ENCODE peak calls at places on chromosomes 2 and 18, in four cellular contexts. One of them, this sample, is unnamed.
A peak's percentile ranks its signal among the peaks of the same experiment; 100 is the strongest.

GRCh38 chr2:85089464-85090072 is 43.6 kb upstream of the TCF7L1 start:
- DNase-seq in Peyer's patch: no peak
- DNase-seq in natural killer cell: no peak
- DNase-seq in BE2C: no peak
- DNase-seq in this sample: no peak

GRCh38 chr2:74577448-74577847 is 22.9 kb downstream of the DOK1 start:
- DNase-seq in natural killer cell: no peak
- DNase-seq in BE2C: no peak
- DNase-seq in Peyer's patch: no peak
- DNase-seq in this sample: no peak

GRCh38 chr2:40373093-40373492 is 78.8 kb downstream of the SLC8A1 start:
- DNase-seq in Peyer's patch: no peak
- DNase-seq in natural killer cell: no peak
- DNase-seq in BE2C: no peak
- DNase-seq in this sample: no peak

GRCh38 chr2:16165518-16166326 is 225.4 kb downstream of the MYCN start:
- DNase-seq in BE2C: peak; percentile 99
- DNase-seq in Peyer's patch: no peak
- DNase-seq in natural killer cell: no peak
- DNase-seq in this sample: no peak

GRCh38 chr18:79744625-79745024 is 53.1 kb upstream of the KCNG2 start:
- DNase-seq in Peyer's patch: no peak
- DNase-seq in BE2C: no peak
- DNase-seq in natural killer cell: no peak
- DNase-seq in this sample: no peak

GRCh38 chr2:109129356-109129920 is 433 bp downstream of the SH3RF3 start:
- DNase-seq in natural killer cell: no peak
- DNase-seq in BE2C: no peak
- DNase-seq in Peyer's patch: no peak
- DNase-seq in this sample: peak; percentile 23

GRCh38 chr2:201680743-201681142 is 17.7 kb downstream of the MPP4 start:
- DNase-seq in BE2C: peak; percentile 40
- DNase-seq in Peyer's patch: no peak
- DNase-seq in natural killer cell: no peak
- DNase-seq in this sample: no peak

GRCh38 chr2:51350100-51350499 is 318.2 kb upstream of the NRXN1 start:
- DNase-seq in Peyer's patch: no peak
- DNase-seq in natural killer cell: no peak
- DNase-seq in BE2C: no peak
- DNase-seq in this sample: no peak

GRCh38 chr2:226873051-226873620 is 37.3 kb downstream of the RHBDD1 start:
- DNase-seq in Peyer's patch: no peak
- DNase-seq in natural killer cell: no peak
- DNase-seq in BE2C: no peak
- DNase-seq in this sample: no peak

GRCh38 chr18:2036136-2036535 is 535.2 kb downstream of the METTL4 start:
- DNase-seq in Peyer's patch: no peak
- DNase-seq in BE2C: no peak
- DNase-seq in natural killer cell: no peak
- DNase-seq in this sample: no peak

GRCh38 chr2:37573818-37574388 is 97.5 kb downstream of the CDC42EP3 start:
- DNase-seq in Peyer's patch: no peak
- DNase-seq in BE2C: no peak
- DNase-seq in natural killer cell: no peak
- DNase-seq in this sample: no peak

GRCh38 chr2:112540906-112541305 is 1.4 kb upstream of the POLR1B start:
- DNase-seq in BE2C: no peak
- DNase-seq in natural killer cell: no peak
- DNase-seq in Peyer's patch: no peak
- DNase-seq in this sample: no peak

GRCh38 chr2:217797170-217797569 is 205.6 kb downstream of the TNS1 start:
- DNase-seq in Peyer's patch: no peak
- DNase-seq in natural killer cell: no peak
- DNase-seq in BE2C: no peak
- DNase-seq in this sample: no peak

GRCh38 chr18:9557250-9557943 is 57.0 kb downstream of the PPP4R1 start:
- DNase-seq in BE2C: no peak
- DNase-seq in Peyer's patch: no peak
- DNase-seq in natural killer cell: no peak
- DNase-seq in this sample: no peak

GRCh38 chr2:73837847-73838585 is 9.3 kb downstream of the STAMBP start:
- DNase-seq in BE2C: no peak
- DNase-seq in Peyer's patch: no peak
- DNase-seq in natural killer cell: no peak
- DNase-seq in this sample: no peak

GRCh38 chr2:236644067-236644466 is 74.4 kb downstream of the ACKR3 start:
- DNase-seq in BE2C: no peak
- DNase-seq in natural killer cell: no peak
- DNase-seq in Peyer's patch: no peak
- DNase-seq in this sample: no peak

GRCh38 chr2:116269040-116269439 is 1545.5 kb upstream of the DDX18 start:
- DNase-seq in Peyer's patch: no peak
- DNase-seq in natural killer cell: no peak
- DNase-seq in BE2C: no peak
- DNase-seq in this sample: no peak

GRCh38 chr2:1321297-1321696 is 92.0 kb upstream of the TPO start:
- DNase-seq in BE2C: no peak
- DNase-seq in natural killer cell: no peak
- DNase-seq in Peyer's patch: no peak
- DNase-seq in this sample: no peak

GRCh38 chr2:203706403-203706802 is at the start of gene CD28:
- DNase-seq in natural killer cell: peak; percentile 82
- DNase-seq in BE2C: no peak
- DNase-seq in Peyer's patch: peak; percentile 82
- DNase-seq in this sample: peak; percentile 24

GRCh38 chr2:175062787-175063585 is 57.8 kb upstream of the CHN1 start:
- DNase-seq in BE2C: no peak
- DNase-seq in Peyer's patch: no peak
- DNase-seq in natural killer cell: no peak
- DNase-seq in this sample: no peak

GRCh38 chr2:1680222-1681016 is 63.9 kb downstream of the PXDN start:
- DNase-seq in natural killer cell: no peak
- DNase-seq in BE2C: no peak
- DNase-seq in Peyer's patch: no peak
- DNase-seq in this sample: no peak

GRCh38 chr2:98487806-98488189 is 43.1 kb downstream of the INPP4A start:
- DNase-seq in Peyer's patch: peak; percentile 59
- DNase-seq in BE2C: peak; percentile 26
- DNase-seq in natural killer cell: no peak
- DNase-seq in this sample: no peak

GRCh38 chr18:56702946-56703345 is 51.8 kb downstream of the WDR7 start:
- DNase-seq in BE2C: peak; percentile 29
- DNase-seq in natural killer cell: no peak
- DNase-seq in Peyer's patch: no peak
- DNase-seq in this sample: no peak

GRCh38 chr2:170999654-171000053 is 70.6 kb downstream of the GORASP2 start:
- DNase-seq in Peyer's patch: no peak
- DNase-seq in natural killer cell: no peak
- DNase-seq in BE2C: no peak
- DNase-seq in this sample: no peak

GRCh38 chr2:101831351-101831865 is 133.9 kb downstream of the MAP4K4 start:
- DNase-seq in natural killer cell: peak; percentile 28
- DNase-seq in Peyer's patch: peak; percentile 62
- DNase-seq in BE2C: peak; percentile 52
- DNase-seq in this sample: peak; percentile 37

GRCh38 chr2:75541430-75541829 is 19.3 kb downstream of the EVA1A start:
- DNase-seq in BE2C: no peak
- DNase-seq in natural killer cell: no peak
- DNase-seq in Peyer's patch: no peak
- DNase-seq in this sample: no peak

GRCh38 chr18:43847164-43848091 is 570.1 kb upstream of the SYT4 start:
- DNase-seq in BE2C: no peak
- DNase-seq in natural killer cell: no peak
- DNase-seq in Peyer's patch: no peak
- DNase-seq in this sample: no peak

GRCh38 chr2:224109710-224110109 is 70.6 kb upstream of the SERPINE2 start:
- DNase-seq in Peyer's patch: no peak
- DNase-seq in BE2C: no peak
- DNase-seq in natural killer cell: no peak
- DNase-seq in this sample: no peak

GRCh38 chr2:180706694-180707093 is 273.7 kb upstream of the UBE2E3 start:
- DNase-seq in natural killer cell: no peak
- DNase-seq in BE2C: no peak
- DNase-seq in Peyer's patch: no peak
- DNase-seq in this sample: no peak

GRCh38 chr2:127158614-127159290 is 51.8 kb upstream of the BIN1 start:
- DNase-seq in Peyer's patch: no peak
- DNase-seq in BE2C: no peak
- DNase-seq in natural killer cell: no peak
- DNase-seq in this sample: no peak

GRCh38 chr2:146821836-146822316 is 1023.0 kb upstream of the ACVR2A start:
- DNase-seq in BE2C: no peak
- DNase-seq in natural killer cell: no peak
- DNase-seq in Peyer's patch: no peak
- DNase-seq in this sample: no peak

GRCh38 chr2:113791697-113792590 is 35.5 kb upstream of the SLC35F5 start:
- DNase-seq in natural killer cell: no peak
- DNase-seq in BE2C: no peak
- DNase-seq in Peyer's patch: no peak
- DNase-seq in this sample: no peak

GRCh38 chr18:23982154-23983071 is 32.1 kb upstream of the TTC39C start:
- DNase-seq in BE2C: peak; percentile 17
- DNase-seq in Peyer's patch: no peak
- DNase-seq in natural killer cell: no peak
- DNase-seq in this sample: no peak

GRCh38 chr2:114745700-114746099 is 303.3 kb downstream of the DPP10 start:
- DNase-seq in BE2C: no peak
- DNase-seq in natural killer cell: no peak
- DNase-seq in Peyer's patch: no peak
- DNase-seq in this sample: no peak

GRCh38 chr2:134685967-134686366 is 32.8 kb downstream of the TMEM163 start:
- DNase-seq in natural killer cell: no peak
- DNase-seq in BE2C: no peak
- DNase-seq in Peyer's patch: no peak
- DNase-seq in this sample: no peak

GRCh38 chr2:219249203-219249980 is 3.7 kb upstream of the TUBA4B start:
- DNase-seq in Peyer's patch: peak; percentile 92
- DNase-seq in natural killer cell: no peak
- DNase-seq in BE2C: peak; percentile 59
- DNase-seq in this sample: peak; percentile 45

GRCh38 chr2:219247678-219248642 is 2.7 kb downstream of the STK16 start:
- DNase-seq in Peyer's patch: peak; percentile 75
- DNase-seq in BE2C: no peak
- DNase-seq in natural killer cell: no peak
- DNase-seq in this sample: no peak

GRCh38 chr2:219246559-219246958 is 1.3 kb downstream of the STK16 start:
- DNase-seq in Peyer's patch: no peak
- DNase-seq in natural killer cell: no peak
- DNase-seq in BE2C: no peak
- DNase-seq in this sample: no peak

GRCh38 chr2:219250044-219250781 is 2.8 kb upstream of the TUBA4B start:
- DNase-seq in BE2C: no peak
- DNase-seq in Peyer's patch: no peak
- DNase-seq in natural killer cell: no peak
- DNase-seq in this sample: no peak

GRCh38 chr2:219248845-219249202 is 3.5 kb downstream of the STK16 start:
- DNase-seq in BE2C: no peak
- DNase-seq in Peyer's patch: no peak
- DNase-seq in natural killer cell: no peak
- DNase-seq in this sample: no peak
- TF ChIP-seq CTCF in BE2C: no peak
- TF ChIP-seq CTCF in Peyer's patch: no peak
- TF ChIP-seq CTCF in natural killer cell: no peak
- TF ChIP-seq CTCF in this sample: no peak

GRCh38 chr2:46776687-46777327 is 138.8 kb downstream of the MCFD2 start:
- DNase-seq in Peyer's patch: peak; percentile 58
- DNase-seq in BE2C: peak; percentile 76
- DNase-seq in natural killer cell: no peak
- DNase-seq in this sample: no peak
- TF ChIP-seq CTCF in Peyer's patch: peak; percentile 64
- TF ChIP-seq CTCF in BE2C: peak; percentile 95
- TF ChIP-seq CTCF in natural killer cell: peak; percentile 64
- TF ChIP-seq CTCF in this sample: no peak

GRCh38 chr18:36009214-36009613 is 36.7 kb downstream of the RMP24 start:
- DNase-seq in Peyer's patch: no peak
- DNase-seq in BE2C: no peak
- DNase-seq in natural killer cell: no peak
- DNase-seq in this sample: no peak
- TF ChIP-seq CTCF in Peyer's patch: no peak
- TF ChIP-seq CTCF in BE2C: no peak
- TF ChIP-seq CTCF in natural killer cell: no peak
- TF ChIP-seq CTCF in this sample: no peak

DNA sequence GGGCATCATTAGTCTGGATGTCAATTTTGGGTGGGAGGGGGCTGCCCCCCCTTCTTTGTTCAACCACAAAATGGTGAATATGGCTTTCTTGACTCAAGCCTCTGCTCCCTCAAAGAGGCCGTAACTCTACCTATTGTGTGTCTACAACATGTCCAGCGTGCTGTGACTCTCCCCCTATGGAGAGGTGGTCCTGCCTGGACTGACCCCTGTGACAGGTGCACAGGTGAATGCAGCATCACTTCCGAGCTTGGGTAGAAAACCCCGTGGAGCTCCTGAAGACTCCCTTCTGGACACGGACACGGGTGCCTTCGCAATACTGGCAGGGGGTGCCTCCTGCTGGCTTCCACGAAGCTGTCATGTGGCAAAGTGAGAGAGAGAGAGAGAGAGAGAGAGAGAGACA is 397.8 kb downstream of the GALR1 start:
- DNase-seq in natural killer cell: no peak
- DNase-seq in Peyer's patch: no peak
- DNase-seq in BE2C: no peak
- DNase-seq in this sample: no peak
- TF ChIP-seq CTCF in natural killer cell: no peak
- TF ChIP-seq CTCF in Peyer's patch: no peak
- TF ChIP-seq CTCF in BE2C: peak; percentile 16
- TF ChIP-seq CTCF in this sample: no peak

GRCh38 chr2:199463708-199464613 is 6.2 kb upstream of the SATB2 start:
- DNase-seq in Peyer's patch: no peak
- DNase-seq in BE2C: no peak
- DNase-seq in natural killer cell: no peak
- DNase-seq in this sample: no peak
- TF ChIP-seq CTCF in Peyer's patch: no peak
- TF ChIP-seq CTCF in BE2C: no peak
- TF ChIP-seq CTCF in natural killer cell: no peak
- TF ChIP-seq CTCF in this sample: no peak

DNA sequence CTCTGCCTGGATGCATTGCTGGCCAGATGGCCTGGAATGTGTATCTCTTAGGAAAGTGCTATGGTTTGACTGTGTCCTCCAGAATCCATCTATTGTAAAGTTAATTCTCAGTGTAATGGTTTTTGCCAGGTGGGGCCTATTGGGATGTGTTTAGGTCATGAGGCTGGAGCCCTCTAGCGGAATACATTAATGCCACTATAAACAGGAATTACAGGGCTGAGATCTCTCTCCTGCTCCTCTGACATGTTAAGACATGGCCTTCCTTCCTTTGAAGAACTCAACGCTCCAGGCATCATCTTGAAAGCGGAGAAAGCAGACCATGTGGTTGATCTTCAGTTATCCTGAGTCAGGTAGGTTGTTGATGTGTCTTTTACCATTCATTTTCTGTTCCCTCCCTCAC is 276.4 kb downstream of the RPIA start:
- DNase-seq in natural killer cell: no peak
- DNase-seq in Peyer's patch: no peak
- DNase-seq in BE2C: no peak
- DNase-seq in this sample: no peak
- TF ChIP-seq CTCF in natural killer cell: no peak
- TF ChIP-seq CTCF in Peyer's patch: no peak
- TF ChIP-seq CTCF in BE2C: no peak
- TF ChIP-seq CTCF in this sample: no peak